ENCODE peak calls at places on chromosome 5, in seven cellular contexts. V is brain microvascular endothelial cell, O is fibroblast of mammary gland, A is GM12865, E is mesothelial cell of epicardium, J is fibroblast of lung, P is NB4. C is an unnamed sample.

GRCh38 chr5:170846416-170846815 is 15.4 kb upstream of the RANBP17 start:
- DNase-seq in V (peak), O (no peak), A (no peak), E (no peak), J (no peak), P (no peak), C (no peak)

GRCh38 chr5:1788200-1788599 is 11.4 kb downstream of the MRPL36 start:
- DNase-seq in V (no peak), O (no peak), A (no peak), E (no peak), J (no peak), P (no peak), C (no peak)

GRCh38 chr5:132005591-132005990 is 5.9 kb downstream of the ACSL6 start:
- DNase-seq in V (no peak), O (no peak), A (no peak), E (no peak), J (no peak), P (no peak), C (no peak)

GRCh38 chr5:151577566-151577965 is 13.6 kb downstream of the FAT2 start:
- DNase-seq in V (no peak), O (no peak), A (no peak), E (no peak), J (no peak), P (peak), C (no peak)

GRCh38 chr5:76114192-76114795 is 31.1 kb downstream of the SV2C start:
- DNase-seq in V (no peak), O (no peak), A (no peak), E (no peak), J (no peak), P (peak), C (no peak)

GRCh38 chr5:59810041-59810440 is 83.5 kb downstream of the PDE4D start:
- DNase-seq in V (peak), O (peak), A (peak), E (peak), J (peak), P (peak), C (peak)

GRCh38 chr5:176441921-176442323 is 6.3 kb upstream of the FAF2 start:
- DNase-seq in V (peak), O (peak), A (no peak), E (no peak), J (peak), P (no peak), C (peak)

GRCh38 chr5:14400085-14400484 is 181.5 kb upstream of the OTULINL start:
- DNase-seq in V (peak), O (peak), A (no peak), E (no peak), J (no peak), P (peak), C (peak)

GRCh38 chr5:118980438-118980837 is 7.9 kb downstream of the DTWD2 start:
- DNase-seq in V (no peak), O (no peak), A (no peak), E (no peak), J (no peak), P (no peak), C (no peak)

GRCh38 chr5:78927657-78928282 is 57.3 kb downstream of the ARSB start:
- DNase-seq in V (peak), O (peak), A (no peak), E (no peak), J (no peak), P (no peak), C (peak)

GRCh38 chr5:100406640-100407039 is 128.5 kb upstream of the FAM174A start:
- DNase-seq in V (no peak), O (peak), A (no peak), E (no peak), J (peak), P (no peak), C (no peak)

GRCh38 chr5:72938206-72938605 is 17.6 kb upstream of the FCHO2 start:
- DNase-seq in V (no peak), O (no peak), A (no peak), E (no peak), J (no peak), P (no peak), C (no peak)

GRCh38 chr5:112338681-112339337 is 80.3 kb downstream of the EPB41L4A start:
- DNase-seq in V (peak), O (peak), A (no peak), E (no peak), J (no peak), P (no peak), C (peak)

GRCh38 chr5:163953883-163954282 is 448.5 kb downstream of the MAT2B start:
- DNase-seq in V (no peak), O (no peak), A (no peak), E (no peak), J (no peak), P (no peak), C (no peak)

GRCh38 chr5:177508837-177509236 is 789 bp downstream of the DOK3 start:
- DNase-seq in V (no peak), O (no peak), A (peak), E (no peak), J (no peak), P (peak), C (no peak)

GRCh38 chr5:168121138-168121494 is 170.3 kb upstream of the WWC1 start:
- DNase-seq in V (no peak), O (no peak), A (no peak), E (no peak), J (no peak), P (no peak), C (no peak)

GRCh38 chr5:54985301-54986268 is at the start of gene ESM1:
- DNase-seq in V (peak), O (peak), A (no peak), E (no peak), J (peak), P (no peak), C (peak)

GRCh38 chr5:152193391-152194107 is 211.5 kb downstream of the NMUR2 start:
- DNase-seq in V (no peak), O (no peak), A (no peak), E (no peak), J (no peak), P (no peak), C (no peak)

GRCh38 chr5:136210259-136210658 is 17.3 kb upstream of the SMIM32 start:
- DNase-seq in V (no peak), O (no peak), A (no peak), E (no peak), J (no peak), P (no peak), C (no peak)

GRCh38 chr5:15833365-15833764 is 333.4 kb downstream of the FBXL7 start:
- DNase-seq in V (no peak), O (no peak), A (no peak), E (no peak), J (no peak), P (no peak), C (no peak)

GRCh38 chr5:56310711-56311204 is 77.6 kb upstream of the ANKRD55 start:
- DNase-seq in V (no peak), O (peak), A (no peak), E (no peak), J (peak), P (no peak), C (no peak)

GRCh38 chr5:162248107-162248713 is 180.6 kb downstream of the GABRG2 start:
- DNase-seq in V (no peak), O (no peak), A (no peak), E (no peak), J (no peak), P (peak), C (peak)
- TF ChIP-seq CTCF in V (peak), O (peak), A (peak), E (peak), J (no peak), P (peak), C (peak)

GRCh38 chr5:140345919-140346347 is 470 bp downstream of the HBEGF start:
- DNase-seq in V (peak), O (peak), A (peak), E (peak), J (peak), P (peak), C (peak)
- TF ChIP-seq CTCF in V (peak), O (peak), A (no peak), E (no peak), J (peak), P (no peak), C (peak)

DNA sequence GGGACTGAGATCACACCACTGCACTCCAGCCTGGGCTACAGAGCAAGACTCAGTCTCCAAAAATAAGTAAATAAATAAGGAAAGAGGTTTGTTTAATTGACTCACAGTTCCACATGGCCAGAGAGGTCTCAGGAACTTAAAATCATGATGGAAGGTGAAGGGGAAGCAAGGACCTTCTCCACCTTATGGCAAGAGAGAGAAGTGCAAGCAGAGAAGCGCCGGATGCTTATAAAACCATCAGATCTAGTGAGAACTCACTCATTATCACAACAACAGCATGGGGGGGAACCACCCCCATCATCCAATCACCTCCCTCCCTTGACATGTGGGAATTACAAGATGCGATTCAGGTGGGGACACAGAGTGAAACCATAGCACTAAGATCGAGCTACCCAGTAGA is 22.8 kb upstream of the RGMB start:
- DNase-seq in V (no peak), O (no peak), A (peak), E (no peak), J (no peak), P (peak), C (peak)
- TF ChIP-seq CTCF in V (peak), O (peak), A (peak), E (peak), J (peak), P (peak), C (peak)

DNA sequence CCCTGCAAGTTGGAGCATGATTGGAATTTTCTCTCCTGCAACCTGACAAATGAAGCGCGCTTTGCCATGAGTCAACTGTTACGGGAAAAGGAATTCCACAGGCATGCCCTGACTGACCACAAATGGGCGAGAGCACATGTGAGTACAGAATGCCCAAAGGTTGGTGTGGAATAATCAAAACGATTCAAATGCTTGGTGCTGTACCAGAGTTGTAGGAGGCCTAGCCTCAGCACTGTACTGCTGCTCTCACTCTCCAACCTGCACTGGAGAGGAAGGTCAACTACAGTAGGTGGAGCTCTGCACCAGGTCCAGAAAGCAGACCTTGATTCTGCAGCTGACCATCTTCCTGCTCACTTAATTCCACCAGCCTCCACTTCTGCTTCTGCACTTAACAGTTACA is 406.9 kb upstream of the ACTBL2 start:
- DNase-seq in V (peak), O (peak), A (peak), E (no peak), J (peak), P (peak), C (peak)
- TF ChIP-seq CTCF in V (peak), O (peak), A (no peak), E (no peak), J (peak), P (no peak), C (no peak)

C was measured in MCF 10A.